ENCODE peak calls at places on chromosomes 2 and 18, in six cellular contexts. I, M, Q, L, E and D are unnamed samples.

GRCh38 chr18:45874501-45875184 is 49.2 kb downstream of the SIGLEC15 start:
- DNase-seq in Q (no peak), M (peak; percentile 21), I (no peak), E (peak; percentile 66), L (no peak), D (no peak)

GRCh38 chr2:101450965-101451364 is 23.9 kb downstream of the RFX8 start:
- DNase-seq in M (no peak), L (no peak), E (no peak), I (no peak), Q (no peak), D (no peak)

GRCh38 chr2:150608341-150608740 is 120.9 kb upstream of the RND3 start:
- DNase-seq in I (no peak), E (no peak), M (no peak), Q (no peak), L (no peak), D (no peak)

GRCh38 chr2:71694501-71695234 is 241.3 kb downstream of the DYSF start:
- DNase-seq in I (no peak), Q (no peak), L (no peak), M (no peak), E (no peak), D (peak; percentile 39)

GRCh38 chr2:157897106-157897971 is 21.2 kb upstream of the ACVR1 start:
- DNase-seq in Q (no peak), M (no peak), I (no peak), L (no peak), E (no peak), D (no peak)

GRCh38 chr18:10304853-10305252 is 149.6 kb upstream of the APCDD1 start:
- DNase-seq in E (no peak), L (peak; percentile 41), Q (peak; percentile 42), M (peak; percentile 74), I (peak; percentile 26), D (no peak)

GRCh38 chr2:26251893-26252292 is 7.2 kb downstream of the HADHB start:
- DNase-seq in M (no peak), E (no peak), I (no peak), L (no peak), Q (no peak), D (no peak)

GRCh38 chr2:175627405-175627804 is 374.7 kb downstream of the LNPK start:
- DNase-seq in E (no peak), M (peak; percentile 57), Q (no peak), I (peak; percentile 63), L (peak; percentile 64), D (no peak)

GRCh38 chr2:113218283-113219091 is 44.7 kb downstream of the PSD4 start:
- DNase-seq in E (no peak), Q (peak; percentile 50), L (no peak), I (peak; percentile 55), M (no peak), D (peak; percentile 85)

GRCh38 chr2:45720210-45720609 is 68.7 kb downstream of the PRKCE start:
- DNase-seq in L (no peak), E (no peak), Q (no peak), I (no peak), M (no peak), D (no peak)

GRCh38 chr2:71716697-71717624 is 263.6 kb downstream of the DYSF start:
- DNase-seq in L (peak; percentile 55), E (no peak), I (peak; percentile 66), Q (peak; percentile 87), M (peak; percentile 88), D (peak; percentile 88)

GRCh38 chr2:39991298-39991697 is 212.2 kb upstream of the THUMPD2 start:
- DNase-seq in E (no peak), M (peak; percentile 56), I (no peak), Q (no peak), L (peak; percentile 77), D (no peak)

GRCh38 chr2:241571821-241572620 is 13.5 kb downstream of the BOK start:
- DNase-seq in L (no peak), I (no peak), Q (no peak), M (no peak), E (no peak), D (peak; percentile 48)

GRCh38 chr18:36314098-36314497 is 16.6 kb downstream of the FHOD3 start:
- DNase-seq in L (no peak), Q (no peak), M (peak; percentile 25), I (no peak), E (no peak), D (no peak)

GRCh38 chr2:41718703-41719102 is 329.1 kb upstream of the PKDCC start:
- DNase-seq in M (no peak), E (no peak), I (no peak), L (no peak), Q (no peak), D (no peak)

GRCh38 chr2:12057436-12058166 is 311.2 kb downstream of the LPIN1 start:
- DNase-seq in Q (no peak), I (peak; percentile 93), L (no peak), E (peak; percentile 69), M (peak; percentile 66), D (no peak)

GRCh38 chr18:76658627-76659026 is 163.6 kb upstream of the ZNF516 start:
- DNase-seq in I (peak; percentile 20), Q (no peak), L (no peak), M (no peak), E (peak; percentile 9), D (no peak)

GRCh38 chr2:174951746-174952145 is 53.4 kb downstream of the CHN1 start:
- DNase-seq in L (no peak), I (peak; percentile 44), Q (no peak), E (no peak), M (peak; percentile 75), D (no peak)

GRCh38 chr2:119431976-119432881 is 575 bp downstream of the TMEM37 start:
- DNase-seq in L (no peak), M (peak; percentile 70), E (no peak), Q (peak; percentile 49), I (peak; percentile 58), D (peak; percentile 82)

GRCh38 chr2:160700006-160700405 is 206.4 kb upstream of the RBMS1 start:
- DNase-seq in M (peak; percentile 36), E (no peak), Q (no peak), I (no peak), L (no peak), D (no peak)

GRCh38 chr2:64273524-64274398 is 129.5 kb upstream of the PELI1 start:
- DNase-seq in Q (peak; percentile 67), M (peak; percentile 97), I (peak; percentile 86), L (peak; percentile 96), E (no peak), D (no peak)

GRCh38 chr2:193549661-193550060 is 1354.9 kb upstream of the TMEFF2 start:
- DNase-seq in M (no peak), I (no peak), E (no peak), Q (no peak), L (no peak), D (no peak)

GRCh38 chr2:27647289-27647688 is 16.1 kb downstream of the SUPT7L start:
- DNase-seq in L (no peak), E (no peak), Q (peak; percentile 10), I (no peak), M (peak; percentile 28), D (no peak)

GRCh38 chr2:73243884-73244570 is 9.9 kb downstream of the CCT7 start:
- DNase-seq in L (no peak), Q (no peak), M (peak; percentile 82), E (no peak), I (peak; percentile 75), D (peak; percentile 60)

GRCh38 chr2:11102956-11103860 is 52.1 kb upstream of the SLC66A3 start:
- DNase-seq in L (no peak), E (no peak), M (no peak), Q (no peak), I (no peak), D (peak; percentile 53)

GRCh38 chr2:229443869-229444268 is 172.8 kb upstream of the PID1 start:
- DNase-seq in Q (no peak), M (no peak), I (no peak), L (no peak), E (no peak), D (no peak)

GRCh38 chr2:142756430-142756829 is 121.0 kb upstream of the KYNU start:
- DNase-seq in I (no peak), L (peak; percentile 64), M (peak; percentile 33), E (no peak), Q (no peak), D (no peak)